ENCODE peak calls at places on chromosomes 4 and X, in eight cellular contexts. K is fibroblast of lung; P is GM06990; F is brain microvascular endothelial cell; X is CD8-positive, alpha-beta T cell; I is thoracic aorta; R is right lobe of liver; W is pancreas. A is an unnamed sample.
A peak's percentile ranks its signal among the peaks of the same experiment; 100 is the strongest.

GRCh38 chrX:70422886-70423336 is at the start of gene GDPD2:
- DNase-seq in K (peak; percentile 12), P (no peak), F (no peak), X (no peak), I (no peak), R (no peak), W (peak; percentile 58), A (no peak)

GRCh38 chrX:65528705-65529340 is 5.8 kb downstream of the LAS1L start:
- DNase-seq in K (peak; percentile 21), P (no peak), F (peak; percentile 23), X (peak; percentile 13), I (no peak), R (no peak), W (peak; percentile 68), A (no peak)

GRCh38 chr4:138222041-138222440 is 20.1 kb downstream of the SLC7A11 start:
- DNase-seq in K (peak; percentile 84), P (no peak), F (peak; percentile 66), X (no peak), I (no peak), R (no peak), W (no peak), A (no peak)

GRCh38 chrX:53558646-53559045 is 124.5 kb upstream of the HSD17B10 start:
- DNase-seq in K (no peak), P (no peak), F (no peak), X (no peak), I (no peak), R (no peak), W (no peak), A (no peak)

GRCh38 chr4:56410247-56410646 is 23.0 kb upstream of the AASDH start:
- DNase-seq in K (peak; percentile 98), P (no peak), F (peak; percentile 97), X (no peak), I (peak; percentile 19), R (no peak), W (no peak), A (peak; percentile 96)

GRCh38 chrX:74179499-74179898 is 124.5 kb upstream of the ZCCHC13 start:
- DNase-seq in K (no peak), P (no peak), F (no peak), X (no peak), I (no peak), R (no peak), W (no peak), A (no peak)

GRCh38 chrX:151789179-151789800 is 54.7 kb downstream of the CNGA2 start:
- DNase-seq in K (peak; percentile 52), P (no peak), F (peak; percentile 94), X (no peak), I (peak; percentile 31), R (no peak), W (no peak), A (peak; percentile 37)

GRCh38 chrX:130626521-130626920 is 224.7 kb downstream of the RBMX2 start:
- DNase-seq in K (no peak), P (no peak), F (no peak), X (no peak), I (no peak), R (no peak), W (no peak), A (no peak)

GRCh38 chrX:16587776-16588175 is 62.2 kb upstream of the S100G start:
- DNase-seq in K (no peak), P (no peak), F (no peak), X (no peak), I (no peak), R (no peak), W (no peak), A (no peak)

GRCh38 chr4:7813674-7814073 is 126.0 kb downstream of the AFAP1 start:
- DNase-seq in K (peak; percentile 62), P (no peak), F (peak; percentile 71), X (no peak), I (no peak), R (no peak), W (no peak), A (peak; percentile 67)

GRCh38 chr4:7810792-7811535 is 128.7 kb downstream of the AFAP1 start:
- DNase-seq in K (no peak), P (no peak), F (no peak), X (no peak), I (no peak), R (no peak), W (no peak), A (no peak)

GRCh38 chr4:7812921-7813320 is 126.7 kb downstream of the AFAP1 start:
- DNase-seq in K (no peak), P (no peak), F (no peak), X (no peak), I (no peak), R (no peak), W (no peak), A (no peak)

GRCh38 chr4:7812191-7812860 is 127.3 kb downstream of the AFAP1 start:
- DNase-seq in K (no peak), P (no peak), F (no peak), X (no peak), I (no peak), R (no peak), W (no peak), A (no peak)

DNA sequence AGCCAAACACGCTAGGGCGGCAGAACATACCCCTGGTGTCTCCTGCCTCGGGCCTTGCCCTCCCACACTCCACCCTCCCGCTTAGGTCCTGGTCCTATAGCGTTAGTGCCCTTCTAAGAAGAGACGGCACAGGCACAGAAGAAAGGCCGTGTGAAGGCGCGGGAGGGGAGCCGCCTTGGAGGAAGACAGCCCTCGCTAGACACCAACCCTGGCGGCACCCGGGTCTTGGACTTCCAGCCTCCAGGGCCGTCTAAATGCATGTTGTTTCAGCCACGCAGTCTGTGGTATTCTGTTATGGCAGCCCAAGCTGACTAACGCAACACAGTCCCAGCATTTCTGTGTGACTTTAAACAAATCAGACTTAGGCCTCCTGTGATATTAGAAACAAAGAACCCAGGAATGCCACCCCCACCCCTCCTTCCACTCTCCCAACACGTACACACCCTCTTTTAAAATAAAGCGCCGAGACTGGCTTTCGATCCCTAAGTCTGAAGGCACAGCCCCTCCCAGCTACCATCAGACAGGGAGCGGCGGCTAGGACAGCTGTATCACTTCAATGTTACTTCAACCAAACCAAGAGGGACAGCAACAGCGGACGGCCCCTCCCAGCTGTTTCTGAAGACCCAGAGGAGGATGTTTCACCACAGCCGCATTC is 128.0 kb downstream of the AFAP1 start:
- DNase-seq in K (peak; percentile 95), P (no peak), F (no peak), X (no peak), I (no peak), R (no peak), W (no peak), A (no peak)
- H3K36me3 ChIP-seq in K (peaks cover 13% of the 10 kb centered on the region), P (no peaks in the 10 kb centered on the region), F (peaks cover 80% of the 10 kb centered on the region), X (no peaks in the 10 kb centered on the region), I (peaks cover 9% of the 10 kb centered on the region), R (no peaks in the 10 kb centered on the region), W (no peaks in the 10 kb centered on the region), A (peaks cover 7% of the 10 kb centered on the region)

DNA sequence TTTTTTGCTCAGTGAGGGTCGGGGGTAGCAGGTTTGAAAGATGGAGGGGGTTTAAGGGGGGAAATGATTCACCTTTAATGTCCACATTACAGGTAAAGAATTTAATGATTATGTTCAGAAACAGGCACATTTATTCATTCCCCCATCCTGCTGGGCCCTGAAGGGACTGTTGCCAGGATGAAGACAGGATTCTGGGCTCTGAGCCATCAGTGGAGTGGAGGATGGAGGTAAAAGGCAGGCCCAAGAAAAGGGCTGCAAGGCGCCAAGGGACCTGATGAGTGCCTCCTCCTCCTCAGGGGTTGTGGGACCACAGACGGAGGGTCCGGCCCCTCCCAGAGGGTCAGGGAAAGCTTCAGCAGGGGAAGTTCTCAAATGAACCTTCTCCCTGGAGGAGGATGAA is 40.4 kb upstream of the PROM1 start:
- DNase-seq in K (no peak), P (no peak), F (no peak), X (no peak), I (no peak), R (no peak), W (no peak), A (no peak)
- TF ChIP-seq CTCF in K (no peak), P (no peak), F (no peak), X (no peak), I (no peak), R (no peak), W (no peak), A (no peak)

DNA sequence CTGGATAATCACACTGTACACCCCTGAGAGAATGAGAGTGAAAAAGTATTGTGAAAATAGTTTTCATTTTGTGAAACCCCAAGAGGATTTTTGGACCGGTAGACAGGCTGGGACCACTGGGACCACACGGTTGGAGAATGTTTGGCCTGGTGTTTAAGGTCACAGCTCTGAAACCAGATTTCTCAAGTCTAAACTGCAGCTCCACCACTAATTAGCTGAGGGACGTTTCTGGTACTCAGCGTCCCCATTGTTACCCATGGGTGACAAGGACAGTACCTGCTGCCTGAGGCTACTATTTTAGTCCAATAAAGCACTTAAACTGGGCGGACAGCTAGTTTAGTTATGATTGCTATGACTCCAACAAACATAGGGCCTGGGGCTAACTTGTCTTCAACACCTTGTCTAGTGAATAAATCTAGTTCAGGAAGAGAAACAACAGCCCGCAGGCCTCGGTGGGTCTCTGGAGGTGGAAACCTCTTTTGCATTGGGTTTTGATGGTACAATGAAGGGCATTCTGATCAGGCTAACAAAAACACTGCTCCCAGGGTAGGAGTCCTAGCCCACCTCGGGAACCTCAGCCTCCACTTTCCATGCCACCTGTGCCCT is 509 bp upstream of the USP11 start:
- DNase-seq in K (no peak), P (peak; percentile 24), F (no peak), X (no peak), I (no peak), R (peak; percentile 14), W (no peak), A (no peak)
- H3K4me3 ChIP-seq in K (peak overlapping the region; percentile 72), P (peak overlapping the region; percentile 71), F (peak overlapping the region; percentile 71), X (peak overlapping the region; percentile 77), I (peak overlapping the region; percentile 80), R (peak overlapping the region; percentile 60), W (peak overlapping the region; percentile 46), A (peak overlapping the region; percentile 51)

GRCh38 chr4:131978120-131978519 is 1171.0 kb upstream of the PCDH10 start:
- DNase-seq in K (no peak), P (no peak), F (no peak), X (no peak), I (no peak), R (no peak), W (peak; percentile 44), A (no peak)

DNA sequence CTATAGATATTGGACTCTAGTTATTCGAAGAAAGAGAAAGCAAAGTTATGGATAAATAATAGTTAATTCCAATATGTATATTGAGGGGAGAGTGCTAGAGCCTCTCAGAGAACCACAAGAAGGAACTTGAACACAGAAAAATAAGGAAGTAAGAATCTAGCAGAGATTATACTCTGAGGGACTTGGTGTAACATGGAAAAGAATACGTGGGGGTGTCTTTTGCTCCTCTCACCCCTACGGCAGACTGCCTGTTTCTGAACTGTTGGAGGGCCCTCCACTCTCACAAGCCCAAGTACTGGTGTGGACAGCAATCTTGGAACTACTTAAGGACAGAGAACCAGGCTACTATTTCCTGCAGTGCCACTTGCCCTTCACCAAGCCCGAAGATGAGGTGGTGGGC is 1174.4 kb upstream of the PCDH10 start:
- DNase-seq in K (peak; percentile 11), P (no peak), F (no peak), X (no peak), I (no peak), R (no peak), W (no peak), A (no peak)
- H3K36me3 ChIP-seq in K (no peaks in the 10 kb centered on the region), P (no peaks in the 10 kb centered on the region), F (no peaks in the 10 kb centered on the region), X (no peaks in the 10 kb centered on the region), I (no peaks in the 10 kb centered on the region), R (no peaks in the 10 kb centered on the region), W (no peaks in the 10 kb centered on the region), A (no peaks in the 10 kb centered on the region)

A was measured in kidney epithelial cell.